ENCODE peak calls at places on chromosomes 4 and X, in six cellular contexts. Z, B, Q, M, F and N are unnamed samples.

GRCh38 chrX:40084471-40084870 is 13.3 kb downstream of the BCOR start:
- DNase-seq in M (no peak), Z (no peak), F (no peak), B (no peak), Q (no peak), N (peak; percentile 28)

GRCh38 chrX:107117993-107118321 is 665 bp downstream of the RBM41 start:
- DNase-seq in Z (no peak), Q (peak; percentile 9), M (peak; percentile 0), F (no peak), B (no peak), N (no peak)

GRCh38 chr4:600850-601515 is 24.4 kb upstream of the PDE6B start:
- DNase-seq in B (no peak), Z (no peak), M (no peak), Q (no peak), F (no peak), N (no peak)

GRCh38 chr4:82733636-82734035 is 65.0 kb downstream of the SCD5 start:
- DNase-seq in B (no peak), F (peak; percentile 73), Q (peak; percentile 79), M (no peak), Z (peak; percentile 93), N (no peak)

GRCh38 chr4:168859888-168860694 is 150.0 kb downstream of the CBR4 start:
- DNase-seq in Z (peak; percentile 62), Q (no peak), F (no peak), B (no peak), M (no peak), N (no peak)

GRCh38 chrX:105297041-105297440 is 76.5 kb upstream of the TEX13A start:
- DNase-seq in Z (no peak), B (no peak), F (no peak), Q (no peak), M (no peak), N (no peak)

GRCh38 chr4:112511294-112512118 is 4.5 kb downstream of the NEUROG2 start:
- DNase-seq in M (peak; percentile 48), Z (no peak), Q (no peak), F (no peak), B (no peak), N (no peak)

GRCh38 chrX:47723689-47724088 is 64.7 kb upstream of the UXT start:
- DNase-seq in Q (no peak), F (peak; percentile 53), M (no peak), Z (no peak), B (peak; percentile 53), N (peak; percentile 54)

GRCh38 chrX:25524150-25524549 is 508.4 kb upstream of the ARX start:
- DNase-seq in Q (no peak), M (no peak), B (no peak), F (no peak), Z (peak; percentile 33), N (no peak)

GRCh38 chrX:140524556-140524955 is 19.7 kb upstream of the SOX3 start:
- DNase-seq in M (no peak), F (no peak), Q (peak; percentile 52), B (no peak), Z (peak; percentile 55), N (peak; percentile 25)

GRCh38 chr4:151329217-151330007 is 4.0 kb upstream of the SH3D19 start:
- DNase-seq in Z (peak; percentile 40), B (no peak), M (no peak), F (no peak), Q (no peak), N (no peak)

GRCh38 chr4:165331316-165331715 is 3.8 kb downstream of the MSMO1 start:
- DNase-seq in B (no peak), M (no peak), Q (peak; percentile 19), F (no peak), Z (no peak), N (no peak)

GRCh38 chrX:118761950-118762725 is 34.7 kb downstream of the IL13RA1 start:
- DNase-seq in Q (no peak), Z (no peak), F (no peak), M (peak; percentile 6), B (no peak), N (no peak)

GRCh38 chrX:130339408-130340222 is at the start of gene SLC25A14:
- DNase-seq in Z (peak; percentile 66), M (peak; percentile 60), B (peak; percentile 65), Q (peak; percentile 73), F (peak; percentile 73), N (peak; percentile 78)

GRCh38 chr4:105741548-105741947 is 33.0 kb downstream of the GSTCD start:
- DNase-seq in Z (peak; percentile 35), B (no peak), M (no peak), F (no peak), Q (no peak), N (no peak)

GRCh38 chr4:179145746-179146530 is 1703.7 kb upstream of the AGA start:
- DNase-seq in Z (peak; percentile 47), B (no peak), Q (peak; percentile 7), F (peak; percentile 2), M (no peak), N (no peak)

GRCh38 chrX:155997436-155997835 is at the start of gene IL9R:
- DNase-seq in M (no peak), B (no peak), Z (no peak), Q (no peak), F (no peak), N (no peak)

GRCh38 chr4:104451573-104451972 is 43.1 kb downstream of the CXXC4 start:
- DNase-seq in M (no peak), B (no peak), F (peak; percentile 5), Q (peak; percentile 42), Z (no peak), N (no peak)

GRCh38 chrX:8632949-8633348 is 99.0 kb downstream of the ANOS1 start:
- DNase-seq in M (no peak), B (no peak), F (no peak), Z (no peak), Q (no peak), N (no peak)

GRCh38 chr4:13891544-13891939 is 264.0 kb upstream of the BOD1L1 start:
- DNase-seq in F (no peak), B (no peak), Q (no peak), M (no peak), Z (peak; percentile 71), N (no peak)

GRCh38 chrX:110759785-110760184 is 35.8 kb downstream of the CHRDL1 start:
- DNase-seq in Z (peak; percentile 58), Q (no peak), F (no peak), M (no peak), B (no peak), N (no peak)

GRCh38 chrX:96182366-96182765 is 502.3 kb upstream of the DIAPH2 start:
- DNase-seq in Q (peak; percentile 35), Z (peak; percentile 15), M (no peak), B (no peak), F (peak; percentile 50), N (peak; percentile 78)

GRCh38 chrX:49155243-49155899 is 7.2 kb upstream of the MAGIX start:
- DNase-seq in M (peak; percentile 60), F (peak; percentile 12), Q (peak; percentile 64), B (peak; percentile 51), Z (peak; percentile 58), N (peak; percentile 78)

GRCh38 chr4:78653655-78654054 is 102.1 kb downstream of the ANXA3 start:
- DNase-seq in F (no peak), Q (no peak), M (no peak), B (no peak), Z (peak; percentile 25), N (no peak)
- H4K8ac ChIP-seq in F (no peak overlapping the region), Q (no peak overlapping the region), M (no peak overlapping the region), B (no peak overlapping the region), Z (no peak overlapping the region), N (no peak overlapping the region)

GRCh38 chr4:40871695-40872250 is 122.0 kb downstream of the NSUN7 start:
- DNase-seq in M (no peak), Q (no peak), Z (no peak), B (no peak), F (no peak), N (no peak)

GRCh38 chr4:40865696-40866095 is 115.9 kb downstream of the NSUN7 start:
- DNase-seq in B (no peak), M (no peak), Z (no peak), F (no peak), Q (peak; percentile 22), N (no peak)

GRCh38 chr4:40874331-40874730 is 124.6 kb downstream of the NSUN7 start:
- DNase-seq in F (no peak), M (no peak), Q (no peak), B (no peak), Z (no peak), N (no peak)

GRCh38 chr4:40874902-40875301 is 125.1 kb downstream of the NSUN7 start:
- DNase-seq in F (no peak), B (no peak), Q (no peak), M (no peak), Z (no peak), N (no peak)

DNA sequence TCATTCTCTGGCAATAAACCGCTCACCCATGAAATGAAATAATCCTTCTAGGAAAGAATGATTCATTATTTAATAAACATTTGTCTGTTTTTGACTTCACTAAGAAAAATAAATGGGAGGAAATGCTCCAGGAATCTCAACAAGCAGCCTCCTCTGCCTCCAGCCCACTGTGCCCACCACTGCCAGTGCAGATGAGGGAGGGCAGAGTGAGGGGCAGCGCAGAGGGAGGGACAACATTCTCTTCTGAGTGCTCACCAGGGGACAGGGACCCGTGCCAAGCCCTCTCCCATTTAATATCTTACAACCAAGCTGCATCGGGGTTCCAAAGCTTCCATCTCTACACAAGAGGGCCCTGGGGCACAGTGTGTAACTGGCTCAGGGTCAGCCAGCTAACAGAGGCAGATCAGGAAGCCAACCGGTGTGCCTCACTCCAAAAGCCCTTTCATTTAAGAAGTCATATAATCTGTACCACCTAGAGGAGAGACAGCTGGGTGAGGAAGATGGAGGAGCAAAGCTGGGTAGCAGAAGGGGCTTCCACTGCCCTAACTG is 120.4 kb downstream of the NSUN7 start:
- DNase-seq in M (no peak), Z (no peak), B (no peak), Q (no peak), F (no peak), N (no peak)
- H3K27ac ChIP-seq in M (no peak overlapping the region), Z (no peak overlapping the region), B (no peak overlapping the region), Q (no peak overlapping the region), F (no peak overlapping the region), N (no peak overlapping the region)

GRCh38 chrX:69010339-69010738 is 154.9 kb downstream of the PJA1 start:
- DNase-seq in Q (no peak), F (no peak), Z (no peak), B (peak; percentile 3), M (no peak), N (no peak)
- H3K14ac ChIP-seq in Q (no peak overlapping the region), F (no peak overlapping the region), Z (no peak overlapping the region), B (no peak overlapping the region), M (no peak overlapping the region), N (no peak overlapping the region)

DNA sequence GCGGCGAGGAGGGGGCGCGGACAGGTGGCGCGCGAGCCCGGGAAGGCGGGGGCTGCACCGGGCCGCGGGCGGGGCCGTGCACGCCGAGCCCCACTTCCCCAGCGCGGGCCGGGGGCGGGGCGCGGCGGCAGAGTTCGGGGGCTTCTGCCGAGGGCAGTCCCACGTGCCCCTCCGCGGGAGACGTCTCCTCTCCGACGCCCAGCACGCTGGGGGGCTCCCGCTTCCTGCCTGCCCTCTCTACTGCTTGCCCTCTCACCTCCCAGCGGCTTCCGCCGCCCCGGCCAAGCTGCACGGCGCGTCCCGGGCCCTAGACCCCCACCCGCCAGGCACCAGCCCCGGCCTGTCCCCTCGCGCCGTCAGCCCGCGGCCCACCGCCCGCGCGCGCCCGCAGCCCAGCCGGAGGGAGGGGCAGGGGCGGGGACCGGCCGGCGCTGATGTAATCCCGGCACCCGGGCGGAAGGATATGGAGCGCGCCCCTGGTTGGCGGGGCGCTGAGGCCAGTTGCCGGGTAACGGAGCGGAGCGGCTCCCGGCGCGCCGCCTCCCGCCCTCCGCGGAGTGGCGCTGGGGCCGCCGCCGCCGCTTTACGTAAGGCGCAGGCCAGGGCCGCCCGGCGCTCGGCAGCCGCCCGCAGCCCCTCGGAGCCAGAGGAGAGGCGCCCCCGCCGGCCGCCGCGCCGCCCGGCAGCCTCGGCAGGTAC is at the start of gene KIAA0232:
- DNase-seq in M (peak; percentile 93), Z (peak; percentile 93), Q (peak; percentile 94), F (peak; percentile 93), B (peak; percentile 91), N (peak; percentile 88)
- H4K8ac ChIP-seq in M (peak within 1 kb of the TSS; percentile 45), Z (no peak within 1 kb of the TSS), Q (peak within 1 kb of the TSS; percentile 88), F (peak within 1 kb of the TSS; percentile 96), B (peak within 1 kb of the TSS; percentile 88), N (no peak within 1 kb of the TSS)